ENCODE peak calls at places on chromosomes 7 and 10, in seven cellular contexts. One of them, this sample, is unnamed.

GRCh38 chr7:114789161-114789560 is 132.7 kb upstream of the MDFIC start:
- DNase-seq in aorta: no peak
- DNase-seq in naive thymus-derived CD8-positive, alpha-beta T cell: no peak
- DNase-seq in non-pigmented ciliary epithelial cell: no peak
- DNase-seq in Peyer's patch: no peak
- DNase-seq in heart right ventricle: no peak
- DNase-seq in stimulated activated CD8-positive, alpha-beta memory T cell treated with anti-CD3 and anti-CD28 coated beads, Interleukin-4, amount 100 ng/mL, for 24 hours: no peak
- DNase-seq in this sample: no peak

GRCh38 chr10:35834916-35835499 is 192.9 kb upstream of the FZD8 start:
- DNase-seq in aorta: no peak
- DNase-seq in naive thymus-derived CD8-positive, alpha-beta T cell: no peak
- DNase-seq in non-pigmented ciliary epithelial cell: no peak
- DNase-seq in Peyer's patch: no peak
- DNase-seq in heart right ventricle: no peak
- DNase-seq in stimulated activated CD8-positive, alpha-beta memory T cell treated with anti-CD3 and anti-CD28 coated beads, Interleukin-4, amount 100 ng/mL, for 24 hours: no peak
- DNase-seq in this sample: no peak

GRCh38 chr10:29443745-29444523 is 155.1 kb downstream of the LYZL1 start:
- DNase-seq in aorta: no peak
- DNase-seq in naive thymus-derived CD8-positive, alpha-beta T cell: no peak
- DNase-seq in non-pigmented ciliary epithelial cell: no peak
- DNase-seq in Peyer's patch: no peak
- DNase-seq in heart right ventricle: no peak
- DNase-seq in stimulated activated CD8-positive, alpha-beta memory T cell treated with anti-CD3 and anti-CD28 coated beads, Interleukin-4, amount 100 ng/mL, for 24 hours: no peak
- DNase-seq in this sample: peak

GRCh38 chr7:108406474-108406873 is 49.8 kb downstream of the NRCAM start:
- DNase-seq in aorta: no peak
- DNase-seq in naive thymus-derived CD8-positive, alpha-beta T cell: no peak
- DNase-seq in non-pigmented ciliary epithelial cell: no peak
- DNase-seq in Peyer's patch: no peak
- DNase-seq in heart right ventricle: no peak
- DNase-seq in stimulated activated CD8-positive, alpha-beta memory T cell treated with anti-CD3 and anti-CD28 coated beads, Interleukin-4, amount 100 ng/mL, for 24 hours: no peak
- DNase-seq in this sample: no peak

GRCh38 chr10:34916368-34916767 is 101.3 kb upstream of the PARD3 start:
- DNase-seq in aorta: no peak
- DNase-seq in naive thymus-derived CD8-positive, alpha-beta T cell: no peak
- DNase-seq in non-pigmented ciliary epithelial cell: peak
- DNase-seq in Peyer's patch: no peak
- DNase-seq in heart right ventricle: no peak
- DNase-seq in stimulated activated CD8-positive, alpha-beta memory T cell treated with anti-CD3 and anti-CD28 coated beads, Interleukin-4, amount 100 ng/mL, for 24 hours: no peak
- DNase-seq in this sample: peak

GRCh38 chr7:50560865-50561351 is 4.3 kb downstream of the DDC start:
- DNase-seq in aorta: no peak
- DNase-seq in naive thymus-derived CD8-positive, alpha-beta T cell: no peak
- DNase-seq in non-pigmented ciliary epithelial cell: no peak
- DNase-seq in Peyer's patch: peak
- DNase-seq in heart right ventricle: peak
- DNase-seq in stimulated activated CD8-positive, alpha-beta memory T cell treated with anti-CD3 and anti-CD28 coated beads, Interleukin-4, amount 100 ng/mL, for 24 hours: no peak
- DNase-seq in this sample: no peak

GRCh38 chr10:17673517-17674051 is 29.6 kb downstream of the STAM start:
- DNase-seq in aorta: no peak
- DNase-seq in naive thymus-derived CD8-positive, alpha-beta T cell: no peak
- DNase-seq in non-pigmented ciliary epithelial cell: peak
- DNase-seq in Peyer's patch: no peak
- DNase-seq in heart right ventricle: no peak
- DNase-seq in stimulated activated CD8-positive, alpha-beta memory T cell treated with anti-CD3 and anti-CD28 coated beads, Interleukin-4, amount 100 ng/mL, for 24 hours: no peak
- DNase-seq in this sample: peak

GRCh38 chr7:74093671-74094223 is 10.1 kb downstream of the LIMK1 start:
- DNase-seq in aorta: no peak
- DNase-seq in naive thymus-derived CD8-positive, alpha-beta T cell: no peak
- DNase-seq in non-pigmented ciliary epithelial cell: no peak
- DNase-seq in Peyer's patch: no peak
- DNase-seq in heart right ventricle: peak
- DNase-seq in stimulated activated CD8-positive, alpha-beta memory T cell treated with anti-CD3 and anti-CD28 coated beads, Interleukin-4, amount 100 ng/mL, for 24 hours: no peak
- DNase-seq in this sample: no peak

GRCh38 chr10:127293640-127294039 is 97.2 kb upstream of the INSYN2A start:
- DNase-seq in aorta: no peak
- DNase-seq in naive thymus-derived CD8-positive, alpha-beta T cell: peak
- DNase-seq in non-pigmented ciliary epithelial cell: no peak
- DNase-seq in Peyer's patch: no peak
- DNase-seq in heart right ventricle: no peak
- DNase-seq in stimulated activated CD8-positive, alpha-beta memory T cell treated with anti-CD3 and anti-CD28 coated beads, Interleukin-4, amount 100 ng/mL, for 24 hours: no peak
- DNase-seq in this sample: no peak

GRCh38 chr10:122216047-122216446 is 55.0 kb upstream of the BTBD16 start:
- DNase-seq in aorta: peak
- DNase-seq in naive thymus-derived CD8-positive, alpha-beta T cell: no peak
- DNase-seq in non-pigmented ciliary epithelial cell: no peak
- DNase-seq in Peyer's patch: no peak
- DNase-seq in heart right ventricle: no peak
- DNase-seq in stimulated activated CD8-positive, alpha-beta memory T cell treated with anti-CD3 and anti-CD28 coated beads, Interleukin-4, amount 100 ng/mL, for 24 hours: no peak
- DNase-seq in this sample: no peak

GRCh38 chr10:45383682-45384320 is 9.8 kb downstream of the ALOX5 start:
- DNase-seq in aorta: no peak
- DNase-seq in naive thymus-derived CD8-positive, alpha-beta T cell: no peak
- DNase-seq in non-pigmented ciliary epithelial cell: no peak
- DNase-seq in Peyer's patch: no peak
- DNase-seq in heart right ventricle: no peak
- DNase-seq in stimulated activated CD8-positive, alpha-beta memory T cell treated with anti-CD3 and anti-CD28 coated beads, Interleukin-4, amount 100 ng/mL, for 24 hours: no peak
- DNase-seq in this sample: no peak

GRCh38 chr7:129553861-129554530 is 51.7 kb downstream of the SMKR1 start:
- DNase-seq in aorta: peak
- DNase-seq in naive thymus-derived CD8-positive, alpha-beta T cell: peak
- DNase-seq in non-pigmented ciliary epithelial cell: no peak
- DNase-seq in Peyer's patch: no peak
- DNase-seq in heart right ventricle: no peak
- DNase-seq in stimulated activated CD8-positive, alpha-beta memory T cell treated with anti-CD3 and anti-CD28 coated beads, Interleukin-4, amount 100 ng/mL, for 24 hours: peak
- DNase-seq in this sample: no peak

GRCh38 chr10:87092356-87092860 is 2.2 kb downstream of the GLUD1 start:
- DNase-seq in aorta: no peak
- DNase-seq in naive thymus-derived CD8-positive, alpha-beta T cell: peak
- DNase-seq in non-pigmented ciliary epithelial cell: no peak
- DNase-seq in Peyer's patch: no peak
- DNase-seq in heart right ventricle: no peak
- DNase-seq in stimulated activated CD8-positive, alpha-beta memory T cell treated with anti-CD3 and anti-CD28 coated beads, Interleukin-4, amount 100 ng/mL, for 24 hours: no peak
- DNase-seq in this sample: peak

GRCh38 chr10:12782537-12782936 is 219.0 kb downstream of the CCDC3 start:
- DNase-seq in aorta: no peak
- DNase-seq in naive thymus-derived CD8-positive, alpha-beta T cell: no peak
- DNase-seq in non-pigmented ciliary epithelial cell: no peak
- DNase-seq in Peyer's patch: no peak
- DNase-seq in heart right ventricle: peak
- DNase-seq in stimulated activated CD8-positive, alpha-beta memory T cell treated with anti-CD3 and anti-CD28 coated beads, Interleukin-4, amount 100 ng/mL, for 24 hours: peak
- DNase-seq in this sample: peak

GRCh38 chr7:35784332-35784731 is 16.5 kb upstream of the SEPTIN7 start:
- DNase-seq in aorta: no peak
- DNase-seq in naive thymus-derived CD8-positive, alpha-beta T cell: no peak
- DNase-seq in non-pigmented ciliary epithelial cell: no peak
- DNase-seq in Peyer's patch: no peak
- DNase-seq in heart right ventricle: no peak
- DNase-seq in stimulated activated CD8-positive, alpha-beta memory T cell treated with anti-CD3 and anti-CD28 coated beads, Interleukin-4, amount 100 ng/mL, for 24 hours: no peak
- DNase-seq in this sample: no peak

GRCh38 chr7:495326-495725 is 24.3 kb downstream of the PDGFA start:
- DNase-seq in aorta: peak
- DNase-seq in naive thymus-derived CD8-positive, alpha-beta T cell: no peak
- DNase-seq in non-pigmented ciliary epithelial cell: no peak
- DNase-seq in Peyer's patch: peak
- DNase-seq in heart right ventricle: peak
- DNase-seq in stimulated activated CD8-positive, alpha-beta memory T cell treated with anti-CD3 and anti-CD28 coated beads, Interleukin-4, amount 100 ng/mL, for 24 hours: no peak
- DNase-seq in this sample: no peak

GRCh38 chr10:120828940-120829339 is 22.2 kb upstream of the WDR11 start:
- DNase-seq in aorta: no peak
- DNase-seq in naive thymus-derived CD8-positive, alpha-beta T cell: no peak
- DNase-seq in non-pigmented ciliary epithelial cell: no peak
- DNase-seq in Peyer's patch: no peak
- DNase-seq in heart right ventricle: no peak
- DNase-seq in stimulated activated CD8-positive, alpha-beta memory T cell treated with anti-CD3 and anti-CD28 coated beads, Interleukin-4, amount 100 ng/mL, for 24 hours: no peak
- DNase-seq in this sample: no peak